ENCODE peak calls at places on chromosomes 7 and 10, in eight cellular contexts. H, M, E, T, J, L, W and U are unnamed samples. For H3K4me1, the result is how much of the 10 kb centered on the place peaks cover.

GRCh38 chr10:33800986-33801385 is 466.5 kb upstream of the NRP1 start:
- DNase-seq in H (no peak), M (no peak), E (no peak), T (no peak), J (no peak), L (no peak), W (no peak), U (no peak)

GRCh38 chr10:23283680-23284079 is 60.9 kb downstream of the C10orf67 start:
- DNase-seq in H (no peak), M (no peak), E (no peak), T (no peak), J (no peak), L (no peak), W (no peak), U (no peak)

GRCh38 chr7:66016131-66016461 is 34.1 kb upstream of the GUSB start:
- DNase-seq in H (no peak), M (no peak), E (peak), T (no peak), J (no peak), L (no peak), W (peak), U (no peak)

GRCh38 chr7:44101966-44102845 is 1.9 kb upstream of the AEBP1 start:
- DNase-seq in H (no peak), M (no peak), E (peak), T (no peak), J (no peak), L (no peak), W (peak), U (no peak)

GRCh38 chr7:121401896-121402295 is 5.8 kb upstream of the FAM3C start:
- DNase-seq in H (no peak), M (no peak), E (no peak), T (no peak), J (no peak), L (no peak), W (no peak), U (no peak)

GRCh38 chr10:127937915-127938440 is 31.1 kb downstream of the PTPRE start:
- DNase-seq in H (no peak), M (no peak), E (no peak), T (no peak), J (no peak), L (no peak), W (no peak), U (no peak)

GRCh38 chr10:69318997-69319727 is 40.9 kb downstream of the HK1 start:
- DNase-seq in H (peak), M (peak), E (peak), T (peak), J (peak), L (no peak), W (peak), U (no peak)

GRCh38 chr7:142807855-142808460 is 37.2 kb downstream of the PRSS2 start:
- DNase-seq in H (no peak), M (no peak), E (peak), T (peak), J (no peak), L (no peak), W (peak), U (no peak)

GRCh38 chr7:117756586-117756985 is 116.7 kb downstream of the CTTNBP2 start:
- DNase-seq in H (no peak), M (no peak), E (no peak), T (no peak), J (no peak), L (no peak), W (no peak), U (no peak)

GRCh38 chr7:1644341-1645070 is 25.6 kb upstream of the ELFN1 start:
- DNase-seq in H (no peak), M (peak), E (no peak), T (no peak), J (no peak), L (no peak), W (no peak), U (no peak)

GRCh38 chr10:75925999-75926398 is 494.6 kb downstream of the LRMDA start:
- DNase-seq in H (no peak), M (no peak), E (no peak), T (no peak), J (peak), L (no peak), W (no peak), U (no peak)

GRCh38 chr10:62554632-62555199 is 180.5 kb downstream of the ZNF365 start:
- DNase-seq in H (no peak), M (no peak), E (peak), T (peak), J (peak), L (peak), W (peak), U (no peak)

GRCh38 chr7:4056552-4057288 is 625.4 kb upstream of the FOXK1 start:
- DNase-seq in H (no peak), M (no peak), E (no peak), T (no peak), J (no peak), L (no peak), W (no peak), U (no peak)

GRCh38 chr7:98616381-98617050 is 569 bp upstream of the NPTX2 start:
- DNase-seq in H (no peak), M (no peak), E (no peak), T (no peak), J (peak), L (peak), W (no peak), U (no peak)

GRCh38 chr10:14608381-14609001 is 166.2 kb downstream of the FAM107B start:
- DNase-seq in H (no peak), M (no peak), E (no peak), T (no peak), J (no peak), L (no peak), W (no peak), U (no peak)

GRCh38 chr7:120344276-120344675 is 71.3 kb downstream of the KCND2 start:
- DNase-seq in H (no peak), M (no peak), E (peak), T (no peak), J (no peak), L (no peak), W (no peak), U (no peak)

GRCh38 chr7:80443336-80443735 is 68.5 kb downstream of the GNAT3 start:
- DNase-seq in H (no peak), M (no peak), E (peak), T (no peak), J (no peak), L (no peak), W (no peak), U (no peak)
- H3K27ac ChIP-seq in H (no peak), M (no peak), E (no peak), T (no peak), J (no peak), L (no peak), W (no peak), U (no peak)

DNA sequence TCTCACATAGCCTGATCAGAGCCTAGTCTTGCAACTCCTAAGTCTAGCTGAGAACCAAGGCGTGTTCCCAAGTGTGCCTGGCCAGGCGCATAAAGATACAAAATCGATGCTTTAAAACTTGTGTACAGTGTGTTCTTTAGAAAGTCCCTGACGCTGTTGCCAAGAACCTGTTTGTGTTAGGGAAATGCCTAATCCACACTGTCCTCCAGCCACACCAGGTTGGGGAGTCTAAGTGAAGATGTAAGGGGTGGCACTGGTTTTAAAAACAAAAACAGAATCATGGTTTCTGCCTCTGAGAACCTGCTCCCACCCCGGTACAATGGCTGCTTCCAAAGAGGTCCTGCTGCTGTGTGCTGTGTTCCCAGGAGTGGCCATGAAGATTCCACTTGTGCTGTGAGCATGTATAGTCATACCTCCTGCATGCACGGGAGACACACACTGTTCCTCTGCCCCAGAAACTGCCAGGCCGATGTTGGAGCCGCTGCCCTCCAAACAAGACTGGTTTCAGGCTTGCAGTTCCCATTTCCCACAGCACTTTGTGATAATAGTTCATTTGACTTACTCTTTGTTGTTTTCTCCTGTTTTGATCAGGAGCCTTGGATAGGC is 88.5 kb downstream of the CCNY start:
- DNase-seq in H (no peak), M (no peak), E (no peak), T (no peak), J (no peak), L (no peak), W (no peak), U (no peak)
- H3K4me1 ChIP-seq in H (under half), M (under half), E (under half), T (under half), J (under half), L (half or more), W (half or more), U (under half)

DNA sequence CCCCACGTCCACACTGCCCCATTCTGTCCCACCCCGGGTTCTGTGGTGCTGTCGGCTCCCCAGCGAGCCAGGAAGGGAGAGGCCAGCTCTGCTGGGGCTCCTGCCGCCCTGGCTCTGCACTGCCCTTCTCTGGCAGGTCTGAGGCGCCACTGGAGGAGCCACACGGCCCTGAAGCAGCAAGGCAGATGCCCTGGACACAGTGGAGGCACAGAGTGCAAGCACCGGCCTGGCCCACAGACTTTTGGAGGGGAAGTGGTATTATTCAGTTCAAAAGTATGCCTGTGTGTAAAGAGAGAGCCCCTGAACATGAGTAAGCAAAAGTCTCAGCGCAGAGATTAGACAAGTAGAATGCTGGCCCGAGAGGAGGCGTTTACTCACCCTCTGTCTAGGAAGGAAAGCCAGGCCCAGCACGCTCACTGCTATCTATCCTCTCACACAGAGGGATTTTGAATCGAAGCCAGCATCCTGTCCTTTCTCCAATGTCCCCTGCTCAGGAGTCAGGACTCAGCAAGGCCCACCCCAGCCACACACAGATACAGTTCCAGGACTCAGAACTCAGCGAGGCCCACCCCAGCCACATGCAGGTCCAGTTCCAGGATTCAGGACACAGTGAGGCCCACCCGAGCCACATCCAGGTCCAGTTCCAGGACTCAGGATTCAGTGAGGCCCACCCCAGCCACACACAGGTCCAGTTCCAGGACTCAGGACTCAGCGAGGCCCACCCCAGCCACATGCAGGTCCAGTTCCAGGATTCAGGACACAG is 115.0 kb downstream of the EGFR start:
- DNase-seq in H (no peak), M (peak), E (peak), T (no peak), J (no peak), L (no peak), W (peak), U (no peak)
- TF ChIP-seq CTCF in H (no peak), M (peak), E (no peak), T (no peak), J (no peak), L (peak), W (no peak), U (no peak)

GRCh38 chr7:100887955-100888481 is 1.5 kb downstream of the UFSP1 start:
- DNase-seq in H (no peak), M (no peak), E (no peak), T (no peak), J (no peak), L (no peak), W (no peak), U (no peak)
- H3K27ac ChIP-seq in H (peak), M (peak), E (peak), T (no peak), J (no peak), L (peak), W (no peak), U (peak)

GRCh38 chr10:119308089-119308488 is 100.7 kb downstream of the GRK5 start:
- DNase-seq in H (no peak), M (peak), E (no peak), T (no peak), J (no peak), L (no peak), W (no peak), U (no peak)
- H3K4me1 ChIP-seq in H (under half), M (under half), E (under half), T (under half), J (under half), L (under half), W (under half), U (under half)

GRCh38 chr10:130161331-130161730 is 25.1 kb downstream of the GLRX3 start:
- DNase-seq in H (no peak), M (no peak), E (no peak), T (no peak), J (no peak), L (no peak), W (no peak), U (no peak)

GRCh38 chr10:130159395-130159794 is 23.2 kb downstream of the GLRX3 start:
- DNase-seq in H (no peak), M (no peak), E (no peak), T (no peak), J (no peak), L (no peak), W (no peak), U (no peak)

GRCh38 chr10:130160775-130161174 is 24.6 kb downstream of the GLRX3 start:
- DNase-seq in H (no peak), M (no peak), E (no peak), T (no peak), J (no peak), L (peak), W (no peak), U (no peak)
- TF ChIP-seq CTCF in H (no peak), M (no peak), E (no peak), T (peak), J (peak), L (peak), W (no peak), U (no peak)

GRCh38 chr10:71232089-71232998 is 20.0 kb downstream of the UNC5B start:
- DNase-seq in H (no peak), M (peak), E (peak), T (no peak), J (no peak), L (no peak), W (peak), U (no peak)
- H3K27ac ChIP-seq in H (no peak), M (peak), E (peak), T (no peak), J (no peak), L (no peak), W (no peak), U (peak)

GRCh38 chr10:113029055-113029440 is 79.0 kb downstream of the TCF7L2 start:
- DNase-seq in H (no peak), M (no peak), E (no peak), T (no peak), J (no peak), L (no peak), W (peak), U (no peak)
- H3K4me1 ChIP-seq in H (under half), M (under half), E (under half), T (under half), J (under half), L (under half), W (under half), U (under half)

GRCh38 chr7:130958846-130959245 is 224.8 kb upstream of the KLF14 start:
- DNase-seq in H (no peak), M (no peak), E (no peak), T (no peak), J (no peak), L (no peak), W (no peak), U (no peak)

GRCh38 chr7:130959743-130960207 is 225.8 kb upstream of the KLF14 start:
- DNase-seq in H (no peak), M (no peak), E (peak), T (peak), J (peak), L (peak), W (peak), U (no peak)

GRCh38 chr7:130962109-130962508 is 228.1 kb upstream of the KLF14 start:
- DNase-seq in H (no peak), M (no peak), E (no peak), T (no peak), J (no peak), L (no peak), W (no peak), U (no peak)

GRCh38 chr7:130961128-130961601 is 227.2 kb upstream of the KLF14 start:
- DNase-seq in H (peak), M (no peak), E (peak), T (peak), J (no peak), L (no peak), W (peak), U (no peak)

DNA sequence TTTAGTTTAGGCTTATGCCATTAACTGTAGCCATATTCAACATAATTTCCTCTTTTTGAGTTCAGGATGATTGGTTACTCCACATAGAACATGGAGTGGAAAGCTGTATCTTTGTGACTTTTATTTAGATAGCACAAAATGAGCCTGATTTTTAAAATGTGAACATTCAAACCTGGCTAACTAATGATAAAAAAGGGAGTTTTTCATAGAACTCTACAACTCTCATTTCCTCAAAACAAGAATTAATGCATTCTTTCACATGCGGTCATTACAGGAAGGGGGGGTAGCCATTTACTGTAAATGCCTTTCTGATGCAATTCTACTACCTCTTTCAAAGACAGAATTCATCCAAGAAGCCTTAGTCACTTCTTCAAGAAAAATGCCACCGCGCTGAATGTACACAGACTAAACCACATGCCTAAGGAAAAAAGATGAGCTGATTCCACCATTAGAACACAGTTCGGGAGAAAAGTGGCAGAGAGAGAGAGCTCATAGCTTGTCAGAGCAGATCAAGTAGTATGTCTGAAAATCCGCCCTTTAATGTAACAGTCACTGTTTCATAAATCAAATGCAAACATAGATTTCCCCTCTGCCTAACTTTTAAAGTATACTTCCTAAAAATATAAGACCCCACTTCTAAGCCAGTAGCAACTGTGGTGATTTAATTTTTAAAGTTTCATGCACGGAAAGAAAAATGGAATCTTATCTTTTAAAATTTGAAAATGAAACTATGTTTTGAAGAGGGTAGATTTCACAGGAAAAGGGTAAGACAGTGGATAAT is 226.4 kb upstream of the KLF14 start:
- DNase-seq in H (no peak), M (no peak), E (peak), T (peak), J (no peak), L (no peak), W (peak), U (peak)
- TF ChIP-seq CTCF in H (no peak), M (no peak), E (no peak), T (no peak), J (peak), L (no peak), W (no peak), U (no peak)